ENCODE peak calls at places on chromosome 21, in five cellular contexts. X is Calu3; S is activated CD8-positive, alpha-beta T cell treated with anti-CD3 and anti-CD28 coated beads for 36 hours; N is dorsolateral prefrontal cortex; D is lower lobe of right lung. F is an unnamed sample.

GRCh38 chr21:44794031-44794374 is 7.6 kb downstream of the UBE2G2 start:
- DNase-seq in X (no peak), S (no peak), N (no peak), D (no peak), F (no peak)

GRCh38 chr21:46052703-46053651 is 44.9 kb upstream of the COL6A2 start:
- DNase-seq in X (no peak), S (peak; percentile 90), N (no peak), D (peak; percentile 42), F (no peak)

GRCh38 chr21:32803651-32804050 is 32.1 kb upstream of the PAXBP1 start:
- DNase-seq in X (no peak), S (no peak), N (no peak), D (no peak), F (peak; percentile 68)

GRCh38 chr21:46459356-46460112 is 843 bp downstream of the DIP2A start:
- DNase-seq in X (peak; percentile 17), S (peak; percentile 36), N (peak; percentile 58), D (peak; percentile 71), F (peak; percentile 15)

GRCh38 chr21:33380483-33380998 is 22.7 kb upstream of the IFNGR2 start:
- DNase-seq in X (peak; percentile 93), S (peak; percentile 99), N (peak; percentile 84), D (peak; percentile 95), F (peak; percentile 93)

GRCh38 chr21:44927587-44928461 is 7.1 kb upstream of the ITGB2 start:
- DNase-seq in X (peak; percentile 57), S (peak; percentile 98), N (no peak), D (peak; percentile 68), F (peak; percentile 90)

GRCh38 chr21:34908424-34909055 is 140.6 kb downstream of the RUNX1 start:
- DNase-seq in X (peak; percentile 13), S (no peak), N (no peak), D (no peak), F (no peak)

GRCh38 chr21:44998086-44998620 is 58.3 kb downstream of the SLX9 start:
- DNase-seq in X (no peak), S (no peak), N (no peak), D (no peak), F (no peak)

GRCh38 chr21:32520885-32521735 is 64.2 kb downstream of the TCP10L start:
- DNase-seq in X (peak; percentile 35), S (no peak), N (peak; percentile 73), D (peak; percentile 75), F (peak; percentile 94)

GRCh38 chr21:45386728-45387371 is 18.1 kb upstream of the COL18A1 start:
- DNase-seq in X (no peak), S (no peak), N (no peak), D (peak; percentile 44), F (peak; percentile 63)

GRCh38 chr21:45403825-45404725 is 890 bp upstream of the COL18A1 start:
- DNase-seq in X (peak; percentile 38), S (no peak), N (no peak), D (peak; percentile 47), F (peak; percentile 17)

GRCh38 chr21:45870851-45871615 is 110.5 kb upstream of the COL6A1 start:
- DNase-seq in X (no peak), S (no peak), N (peak; percentile 15), D (peak; percentile 30), F (no peak)

GRCh38 chr21:35940074-35940927 is 120.0 kb downstream of the SETD4 start:
- DNase-seq in X (peak; percentile 41), S (peak; percentile 9), N (peak; percentile 47), D (no peak), F (peak; percentile 81)
- TF ChIP-seq CTCF in X (no peak), S (no peak), N (peak; percentile 63), D (peak; percentile 69), F (peak; percentile 77)

GRCh38 chr21:41931041-41931451 is 22.8 kb downstream of the C2CD2 start:
- DNase-seq in X (no peak), S (no peak), N (no peak), D (no peak), F (no peak)

GRCh38 chr21:41929248-41929647 is 24.6 kb downstream of the C2CD2 start:
- DNase-seq in X (no peak), S (no peak), N (no peak), D (no peak), F (no peak)

GRCh38 chr21:41932191-41932575 is 21.6 kb downstream of the C2CD2 start:
- DNase-seq in X (no peak), S (no peak), N (no peak), D (no peak), F (no peak)

GRCh38 chr21:41932576-41933258 is 21.1 kb downstream of the C2CD2 start:
- DNase-seq in X (no peak), S (no peak), N (no peak), D (peak; percentile 54), F (no peak)

DNA sequence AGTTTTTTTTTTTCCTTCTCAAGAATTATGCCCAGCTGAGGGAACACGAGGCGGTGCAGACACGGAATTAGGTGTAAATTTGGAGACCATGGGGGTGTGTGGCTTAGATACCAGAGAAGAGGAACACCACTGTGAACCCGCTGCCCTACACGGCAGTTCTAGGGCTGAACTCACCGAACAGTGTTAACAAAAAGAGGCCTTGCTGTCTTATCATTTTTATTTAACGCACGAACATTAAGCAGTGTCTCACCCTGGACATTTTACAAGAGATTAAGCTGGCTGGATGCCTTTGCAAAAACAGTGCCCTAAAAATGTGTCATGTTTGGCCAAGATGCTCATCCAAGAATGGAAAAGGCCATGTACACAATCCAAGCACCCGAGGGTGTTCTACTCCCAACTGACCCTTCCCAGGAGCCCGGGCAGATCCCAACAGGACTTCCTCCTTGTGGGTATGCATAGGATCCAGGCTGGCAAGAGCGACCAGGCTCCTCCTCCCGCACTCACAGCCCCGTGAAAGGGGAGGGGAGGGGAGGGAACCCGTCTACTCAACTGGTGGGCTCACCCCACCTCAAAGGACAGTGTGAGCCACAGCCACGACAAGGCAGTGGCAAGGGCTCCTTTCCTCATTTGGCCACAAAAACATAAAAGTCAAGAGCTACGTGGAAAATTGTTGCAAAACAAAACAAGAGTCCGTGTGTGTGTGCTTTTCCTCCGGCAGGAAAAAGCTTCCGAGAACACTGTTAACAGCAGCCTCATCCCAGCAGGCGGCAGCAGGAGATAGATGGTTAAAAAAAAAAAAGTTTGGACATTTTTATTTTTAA is 20.3 kb downstream of the C2CD2 start:
- DNase-seq in X (no peak), S (no peak), N (no peak), D (no peak), F (no peak)
- TF ChIP-seq CTCF in X (no peak), S (no peak), N (no peak), D (peak; percentile 20), F (no peak)

DNA sequence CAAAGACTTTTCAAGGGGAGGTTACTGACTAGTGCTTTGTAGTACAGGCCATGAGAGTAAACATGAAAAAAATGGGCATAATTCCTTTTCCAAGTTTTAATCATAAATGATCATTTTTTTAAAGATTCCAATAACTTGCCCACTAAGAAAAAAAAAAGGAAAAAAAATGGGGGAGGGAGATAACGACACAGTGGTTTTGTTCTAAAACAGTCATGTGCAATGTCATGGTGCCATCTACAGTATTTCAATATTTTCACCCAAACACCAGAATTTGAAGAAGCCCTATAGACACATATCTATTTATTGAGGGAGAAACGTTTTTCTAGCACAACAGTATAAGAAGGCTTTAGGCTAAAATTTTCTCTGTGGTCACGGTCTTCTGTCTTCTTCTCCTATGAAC is 250.2 kb downstream of the LTN1 start:
- DNase-seq in X (no peak), S (no peak), N (no peak), D (no peak), F (peak; percentile 23)
- TF ChIP-seq CTCF in X (no peak), S (no peak), N (peak; percentile 31), D (no peak), F (peak; percentile 39)

DNA sequence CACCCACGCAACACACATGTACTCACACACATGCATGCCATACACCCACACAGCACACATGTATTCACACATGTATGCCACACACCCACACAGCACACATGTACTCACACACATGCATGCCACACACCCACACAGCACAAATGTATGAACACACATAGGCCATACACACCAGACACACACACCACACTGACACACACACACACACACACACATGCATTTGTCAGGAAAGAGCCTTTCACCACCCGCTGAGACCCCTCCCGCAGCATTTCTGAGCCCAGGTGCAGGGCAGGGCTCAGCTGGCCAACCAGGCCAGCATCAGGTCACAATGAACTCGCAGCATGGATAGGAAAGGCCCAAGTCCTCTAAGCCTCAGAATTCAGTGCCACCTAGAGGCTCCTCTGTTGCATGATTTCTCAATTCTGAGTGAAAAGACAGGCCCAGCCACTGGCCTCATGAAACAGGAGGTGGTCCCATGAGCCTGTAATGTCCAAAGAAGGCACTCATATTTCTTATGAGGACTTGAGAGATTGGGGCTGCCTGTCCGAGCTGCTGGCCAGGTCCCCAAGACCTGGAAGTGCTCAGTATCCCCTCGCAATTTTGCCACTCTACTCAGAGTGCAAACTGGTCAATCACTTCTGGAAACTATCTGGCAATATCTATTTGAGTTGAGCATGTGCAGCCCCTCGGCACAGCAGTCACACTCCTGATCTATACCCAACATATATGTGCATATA is 57.3 kb downstream of the PSMG1 start:
- DNase-seq in X (peak; percentile 44), S (peak; percentile 31), N (no peak), D (no peak), F (peak; percentile 65)
- TF ChIP-seq CTCF in X (peak; percentile 24), S (peak; percentile 24), N (peak; percentile 57), D (peak; percentile 66), F (peak; percentile 65)

DNA sequence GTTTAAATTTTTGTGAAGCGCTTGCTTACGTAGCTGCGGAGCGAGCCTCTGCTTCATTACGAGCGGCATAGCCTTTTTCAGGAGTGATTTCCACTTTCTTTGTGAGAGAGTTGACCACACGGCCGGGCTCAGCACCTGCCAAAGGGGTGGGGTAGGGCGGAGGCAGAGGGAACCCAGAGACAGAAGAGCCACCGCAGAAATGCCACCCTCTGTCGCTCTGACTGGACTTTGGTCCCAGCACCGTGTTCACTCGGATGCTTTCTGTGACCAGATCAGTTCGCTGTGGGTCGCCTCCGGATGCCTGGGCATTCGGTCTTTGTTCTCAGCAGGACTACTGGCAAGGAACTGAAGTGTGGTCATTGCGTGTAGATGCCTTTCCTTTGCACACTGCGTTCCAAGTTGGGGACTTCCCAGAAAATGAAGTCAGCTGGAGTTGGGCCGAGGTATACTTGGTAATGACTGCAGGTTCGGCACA is 897 bp downstream of the CHODL start:
- DNase-seq in X (no peak), S (no peak), N (no peak), D (no peak), F (no peak)
- TF ChIP-seq CTCF in X (no peak), S (no peak), N (no peak), D (no peak), F (no peak)

DNA sequence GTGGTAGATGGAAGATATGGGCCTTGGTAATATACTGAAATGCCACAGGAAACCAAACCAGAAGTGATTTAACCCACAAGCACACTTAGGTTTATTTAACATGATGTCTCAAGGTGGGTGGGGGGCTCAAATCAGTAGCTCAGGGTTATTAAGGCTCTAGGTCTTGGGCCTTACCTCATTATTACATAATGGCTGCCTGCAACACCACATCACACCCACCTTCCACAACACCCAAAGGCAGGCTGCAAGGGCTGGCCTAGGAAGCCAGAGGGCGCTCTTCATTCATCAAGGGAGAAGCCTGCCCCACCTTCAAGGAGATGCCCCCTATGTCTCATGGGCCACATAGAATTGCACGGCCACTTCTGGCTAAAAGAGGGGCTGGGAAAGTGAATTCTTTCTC is 6.0 kb downstream of the TFF1 start:
- DNase-seq in X (no peak), S (peak; percentile 55), N (no peak), D (no peak), F (peak; percentile 30)
- TF ChIP-seq CTCF in X (no peak), S (peak; percentile 45), N (no peak), D (no peak), F (peak; percentile 36)

F was measured in A673.